ENCODE peak calls at places on chromosomes 12 and 14, in six cellular contexts. Y is IMR-90, R is mesenchymal stem cell, I is H9, H is H1, P is neuronal stem cell. U is an unnamed sample.

GRCh38 chr14:36510078-36510799 is 9.8 kb downstream of the NKX2-1 start:
- DNase-seq in P (no peak), R (no peak), H (no peak), Y (no peak), I (peak), U (peak)

GRCh38 chr12:100077367-100077766 is 65.3 kb downstream of the BLTP3B start:
- DNase-seq in Y (no peak), I (no peak), H (no peak), R (peak), P (no peak), U (no peak)

GRCh38 chr12:31967569-31967968 is 8.4 kb downstream of the RESF1 start:
- DNase-seq in P (no peak), I (no peak), Y (no peak), R (no peak), H (no peak), U (no peak)

GRCh38 chr12:52358575-52359350 is 8.5 kb downstream of the KRT85 start:
- DNase-seq in P (no peak), Y (no peak), I (no peak), H (no peak), R (no peak), U (peak)

GRCh38 chr12:58433969-58434368 is 486.3 kb downstream of the LRIG3 start:
- DNase-seq in H (no peak), R (no peak), Y (peak), I (no peak), P (no peak), U (no peak)

GRCh38 chr12:131402781-131403396 is 308.0 kb upstream of the SFSWAP start:
- DNase-seq in I (no peak), R (no peak), H (no peak), P (no peak), Y (no peak), U (no peak)

GRCh38 chr12:14975451-14975850 is 2.6 kb downstream of the PDE6H start:
- DNase-seq in I (no peak), P (no peak), Y (no peak), R (no peak), H (no peak), U (no peak)

GRCh38 chr14:97976861-97977260 is 1179.7 kb downstream of the VRK1 start:
- DNase-seq in P (no peak), R (no peak), I (no peak), Y (no peak), H (no peak), U (no peak)

GRCh38 chr12:96208346-96208745 is 14.2 kb downstream of the ELK3 start:
- DNase-seq in H (no peak), Y (peak), I (no peak), R (peak), P (no peak), U (no peak)

GRCh38 chr14:74293621-74294020 is 9.1 kb downstream of the ABCD4 start:
- DNase-seq in Y (no peak), H (no peak), I (no peak), P (no peak), R (no peak), U (no peak)

GRCh38 chr14:65849558-65849957 is 437.0 kb downstream of the FUT8 start:
- DNase-seq in H (no peak), I (no peak), P (peak), R (no peak), Y (no peak), U (peak)

DNA sequence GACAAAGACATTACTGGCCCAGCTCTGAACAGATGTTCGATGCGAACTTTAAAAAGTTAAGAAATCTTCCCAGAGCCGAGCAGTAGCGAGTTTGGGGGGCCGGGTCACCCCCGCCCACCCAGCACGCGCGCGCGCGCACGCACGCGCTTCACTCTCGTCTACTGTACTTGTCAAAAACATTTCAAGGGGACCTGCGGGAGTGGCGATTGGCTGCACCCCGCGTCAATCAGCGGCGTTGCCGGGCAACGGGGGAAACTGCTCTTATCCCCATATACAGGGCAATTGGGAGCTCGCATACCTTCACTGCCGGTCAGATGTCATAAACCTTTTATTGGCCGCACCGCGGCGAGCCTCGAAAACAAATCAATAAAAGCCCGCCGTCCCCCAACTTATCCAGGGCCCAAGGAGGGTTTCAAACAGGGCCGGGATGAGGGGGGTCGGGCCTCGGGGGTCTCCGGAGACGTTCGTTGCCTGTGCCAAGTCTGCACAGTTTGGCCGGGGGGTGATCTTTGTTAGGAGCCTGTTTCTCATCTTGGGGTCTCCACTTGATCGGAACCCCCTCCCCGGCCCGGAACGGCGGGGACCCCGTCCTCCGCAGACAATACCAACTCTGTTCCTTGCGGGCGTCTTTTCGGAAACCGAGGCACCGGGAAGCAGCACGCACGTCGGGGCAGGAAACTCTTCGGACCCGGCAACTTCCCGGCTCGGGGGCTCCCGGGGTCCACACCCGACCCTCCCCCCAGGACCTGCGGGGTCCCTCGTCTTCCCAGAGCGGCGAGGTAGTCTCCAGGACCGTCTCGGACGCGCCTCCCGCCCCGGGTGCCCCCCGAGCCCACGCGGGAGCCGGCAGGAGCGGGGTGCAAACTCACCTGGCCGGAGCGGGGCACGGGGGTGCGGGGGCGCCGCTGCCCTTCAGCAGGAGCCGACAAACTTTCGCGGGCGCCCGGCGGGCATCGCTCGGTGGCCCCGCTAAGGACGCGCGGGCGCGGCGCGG is 734 bp downstream of the FOXN3 start:
- DNase-seq in P (peak), R (peak), I (peak), Y (peak), H (peak), U (peak)
- H4K8ac ChIP-seq in P (no peak), R (no peak), I (no peak), Y (no peak), H (peak), U (peak)

GRCh38 chr12:29374012-29374411 is 7.0 kb downstream of the ERGIC2 start:
- DNase-seq in Y (no peak), H (no peak), P (no peak), I (no peak), R (no peak), U (peak)
- H4K8ac ChIP-seq in Y (no peak), H (no peak), P (no peak), I (no peak), R (no peak), U (no peak)

DNA sequence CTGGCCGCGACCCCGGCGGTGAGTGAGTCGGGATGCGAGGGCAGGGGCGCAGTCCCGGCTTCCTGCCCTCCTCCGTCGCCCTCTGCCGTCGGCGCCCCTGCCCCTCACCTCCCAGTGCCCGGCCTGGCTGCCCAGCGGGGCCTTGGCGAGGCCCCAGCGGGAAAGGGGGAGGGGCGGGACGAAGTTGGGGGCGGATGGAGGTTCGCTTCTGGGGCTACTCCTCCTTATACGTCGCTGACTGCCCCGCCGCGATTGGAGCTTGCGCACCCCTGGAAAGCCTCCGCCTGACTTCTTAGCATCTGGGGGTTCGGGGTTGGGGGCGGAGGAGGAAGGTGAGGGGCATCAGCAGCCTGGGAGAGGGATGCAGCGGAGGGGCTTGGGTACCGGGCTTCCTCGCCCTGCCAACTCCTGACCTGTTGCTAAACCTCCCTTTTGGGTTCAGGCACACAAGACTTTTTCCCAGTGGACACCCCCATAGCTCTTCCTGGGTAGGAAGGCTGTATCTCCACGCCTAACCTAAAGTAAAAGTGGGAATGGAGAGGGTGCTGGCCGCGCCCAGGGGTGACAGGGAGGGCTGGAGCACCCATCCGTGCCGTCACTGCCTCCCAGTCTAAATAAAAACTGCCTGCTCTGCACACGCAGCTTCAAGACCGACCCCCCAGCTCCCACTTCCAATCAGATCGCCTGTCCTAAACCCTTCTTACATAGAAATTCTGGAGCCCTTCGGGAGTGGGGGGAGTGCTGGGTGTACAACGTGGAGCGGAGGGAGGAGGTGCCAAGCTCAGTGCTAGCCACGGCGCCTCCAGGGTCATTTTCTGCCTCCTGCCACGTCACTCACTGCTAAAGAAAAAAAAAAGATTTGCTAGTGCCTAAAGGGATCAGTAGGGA is 585 bp downstream of the TMEM263 start:
- DNase-seq in Y (peak), I (peak), R (peak), H (peak), P (peak), U (peak)
- H4K8ac ChIP-seq in Y (peak), I (no peak), R (peak), H (peak), P (peak), U (peak)

GRCh38 chr12:10364839-10365681 is 24.8 kb downstream of the KLRK1 start:
- DNase-seq in R (peak), H (no peak), I (peak), P (peak), Y (peak), U (peak)
- H4K8ac ChIP-seq in R (peak), H (no peak), I (no peak), P (no peak), Y (peak), U (no peak)

GRCh38 chr12:110778801-110779577 is 36.3 kb upstream of the PPP1CC start:
- DNase-seq in I (no peak), R (no peak), P (no peak), H (no peak), Y (no peak), U (no peak)

GRCh38 chr12:110776410-110776809 is 33.7 kb upstream of the PPP1CC start:
- DNase-seq in I (no peak), R (no peak), P (no peak), H (no peak), Y (no peak), U (no peak)

GRCh38 chr12:110780448-110780847 is 37.8 kb upstream of the PPP1CC start:
- DNase-seq in I (no peak), H (no peak), R (no peak), P (no peak), Y (no peak), U (no peak)

GRCh38 chr12:110775997-110776396 is 33.3 kb upstream of the PPP1CC start:
- DNase-seq in P (no peak), H (no peak), Y (no peak), I (no peak), R (no peak), U (no peak)

DNA sequence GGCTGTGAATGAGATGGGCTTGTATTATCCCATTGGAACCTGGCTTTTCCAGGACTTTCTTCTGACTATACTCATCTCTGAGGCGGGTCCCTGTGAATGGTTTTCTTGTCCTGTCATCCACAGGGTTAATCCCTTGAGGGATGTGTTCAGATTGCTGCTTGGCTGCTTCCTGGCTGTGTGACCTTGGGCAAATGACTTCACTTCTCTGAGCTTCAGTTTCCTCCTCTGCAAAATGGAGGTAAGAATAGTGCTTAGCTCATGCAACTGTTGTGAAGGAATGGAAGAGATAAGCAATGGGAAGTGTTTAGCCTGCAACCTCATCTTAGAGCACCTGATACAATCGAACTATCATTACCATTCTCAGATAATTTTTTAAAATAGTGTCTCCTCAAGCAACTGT is 32.1 kb upstream of the PPP1CC start:
- DNase-seq in Y (no peak), H (no peak), I (no peak), P (no peak), R (no peak), U (no peak)
- H4K8ac ChIP-seq in Y (no peak), H (no peak), I (no peak), P (no peak), R (no peak), U (no peak)

GRCh38 chr14:52553671-52554575 is 1.3 kb downstream of the GPR137C start:
- DNase-seq in Y (peak), P (peak), R (peak), H (peak), I (peak), U (peak)

GRCh38 chr14:52551696-52552062 is 626 bp downstream of the TXNDC16 start:
- DNase-seq in R (peak), I (no peak), H (no peak), P (peak), Y (peak), U (no peak)

GRCh38 chr14:52551205-52551604 is 1.1 kb downstream of the TXNDC16 start:
- DNase-seq in I (no peak), R (no peak), H (no peak), P (no peak), Y (no peak), U (no peak)

GRCh38 chr14:52553002-52553670 is 500 bp downstream of the GPR137C start:
- DNase-seq in H (peak), I (peak), P (no peak), R (peak), Y (no peak), U (peak)

DNA sequence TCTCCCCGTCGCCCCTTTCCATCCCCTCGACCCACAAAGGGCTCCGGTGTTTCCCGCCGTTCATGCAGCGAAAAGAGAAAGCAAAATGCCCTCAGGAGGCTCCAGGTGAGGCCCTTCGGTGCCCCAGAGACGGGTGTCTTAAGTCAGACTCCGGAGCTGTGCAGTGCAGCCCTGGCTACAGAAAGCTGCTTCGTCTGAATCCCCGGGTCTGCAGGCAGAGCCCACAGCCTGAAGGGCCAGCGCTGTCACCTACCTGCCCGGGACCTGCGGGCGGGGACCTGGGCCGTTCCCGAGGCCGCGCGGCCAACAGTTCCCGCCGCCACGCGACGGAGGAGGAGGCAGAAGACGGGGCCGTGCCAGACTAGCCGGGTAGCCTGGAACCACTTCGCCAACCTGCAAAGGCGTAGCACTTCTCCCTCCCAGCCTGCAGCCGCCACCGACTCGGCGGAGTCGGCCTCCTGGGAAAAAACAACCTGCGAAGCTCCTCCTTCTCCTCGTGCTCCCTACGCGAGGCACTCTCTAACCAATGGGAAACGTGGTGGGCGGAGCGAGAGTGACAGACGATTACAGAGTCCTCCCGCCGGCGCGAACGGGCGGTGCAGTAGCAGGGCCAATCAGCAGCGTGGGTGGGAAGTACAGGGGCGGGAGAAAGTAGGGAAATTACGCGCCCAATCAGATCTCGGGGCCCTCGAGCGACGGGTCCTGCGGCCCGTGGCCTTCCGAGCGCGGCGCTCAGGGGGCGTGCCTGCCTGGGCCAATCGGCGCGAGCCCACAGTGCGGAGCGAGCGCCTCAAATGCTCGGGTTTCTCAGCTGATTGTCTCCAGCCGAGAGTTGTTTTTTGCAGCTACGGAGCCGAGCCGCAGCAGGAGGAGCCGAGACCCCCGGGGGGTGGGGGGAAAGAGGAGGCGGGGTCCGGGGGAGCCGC is at the start of the genes GPR137C and TXNDC16:
- DNase-seq in H (peak), R (peak), I (peak), P (peak), Y (peak), U (peak)
- H4K8ac ChIP-seq in H (peak), R (peak), I (no peak), P (no peak), Y (no peak), U (no peak)

U was measured in mesendoderm.